ENCODE peak calls at places on chromosome 6, in ten cellular contexts. One of them, this sample, is unnamed.

GRCh38 chr6:143187173-143187908 is 126.7 kb downstream of the AIG1 start:
- DNase-seq in activated T-helper 9 cell treated with anti-CD3 and anti-CD28 coated beads, Interleukin-2, amount 50 U/mL, for 16 hours: no peak
- DNase-seq in head of caudate nucleus: no peak
- DNase-seq in RPMI8226: no peak
- DNase-seq in GM23248: peak; percentile 95
- DNase-seq in NCI-H1092: no peak
- DNase-seq in HS-27A: peak; percentile 55
- DNase-seq in GM10248: no peak
- DNase-seq in ovary: no peak
- DNase-seq in activated naive CD8-positive, alpha-beta T cell treated with anti-CD3 and anti-CD28 coated beads, Interleukin-2, amount 10 ng/mL, durations not matched to agents 7 days and 5 days: no peak
- DNase-seq in this sample: no peak

GRCh38 chr6:129638055-129639019 is 71.6 kb downstream of the ARHGAP18 start:
- DNase-seq in activated T-helper 9 cell treated with anti-CD3 and anti-CD28 coated beads, Interleukin-2, amount 50 U/mL, for 16 hours: no peak
- DNase-seq in HS-27A: no peak
- DNase-seq in GM10248: no peak
- DNase-seq in ovary: peak; percentile 66
- DNase-seq in RPMI8226: no peak
- DNase-seq in NCI-H1092: no peak
- DNase-seq in activated naive CD8-positive, alpha-beta T cell treated with anti-CD3 and anti-CD28 coated beads, Interleukin-2, amount 10 ng/mL, durations not matched to agents 7 days and 5 days: no peak
- DNase-seq in GM23248: no peak
- DNase-seq in head of caudate nucleus: no peak
- DNase-seq in this sample: no peak

GRCh38 chr6:49339096-49339495 is 124.0 kb downstream of the MMUT start:
- DNase-seq in GM23248: no peak
- DNase-seq in activated naive CD8-positive, alpha-beta T cell treated with anti-CD3 and anti-CD28 coated beads, Interleukin-2, amount 10 ng/mL, durations not matched to agents 7 days and 5 days: no peak
- DNase-seq in head of caudate nucleus: no peak
- DNase-seq in NCI-H1092: no peak
- DNase-seq in activated T-helper 9 cell treated with anti-CD3 and anti-CD28 coated beads, Interleukin-2, amount 50 U/mL, for 16 hours: no peak
- DNase-seq in RPMI8226: no peak
- DNase-seq in ovary: no peak
- DNase-seq in HS-27A: no peak
- DNase-seq in GM10248: no peak
- DNase-seq in this sample: no peak

GRCh38 chr6:54878705-54879104 is 32.1 kb downstream of the FAM83B start:
- DNase-seq in GM10248: no peak
- DNase-seq in GM23248: no peak
- DNase-seq in RPMI8226: peak; percentile 18
- DNase-seq in activated naive CD8-positive, alpha-beta T cell treated with anti-CD3 and anti-CD28 coated beads, Interleukin-2, amount 10 ng/mL, durations not matched to agents 7 days and 5 days: no peak
- DNase-seq in NCI-H1092: no peak
- DNase-seq in HS-27A: no peak
- DNase-seq in ovary: no peak
- DNase-seq in activated T-helper 9 cell treated with anti-CD3 and anti-CD28 coated beads, Interleukin-2, amount 50 U/mL, for 16 hours: no peak
- DNase-seq in head of caudate nucleus: no peak
- DNase-seq in this sample: peak; percentile 39

GRCh38 chr6:47076422-47077344 is 34.6 kb upstream of the ADGRF1 start:
- DNase-seq in ovary: peak; percentile 45
- DNase-seq in GM10248: no peak
- DNase-seq in head of caudate nucleus: no peak
- DNase-seq in activated naive CD8-positive, alpha-beta T cell treated with anti-CD3 and anti-CD28 coated beads, Interleukin-2, amount 10 ng/mL, durations not matched to agents 7 days and 5 days: no peak
- DNase-seq in NCI-H1092: no peak
- DNase-seq in GM23248: no peak
- DNase-seq in activated T-helper 9 cell treated with anti-CD3 and anti-CD28 coated beads, Interleukin-2, amount 50 U/mL, for 16 hours: no peak
- DNase-seq in HS-27A: no peak
- DNase-seq in RPMI8226: peak; percentile 31
- DNase-seq in this sample: no peak

GRCh38 chr6:170221753-170222400 is 69.0 kb downstream of the DLL1 start:
- DNase-seq in HS-27A: no peak
- DNase-seq in head of caudate nucleus: peak; percentile 15
- DNase-seq in activated T-helper 9 cell treated with anti-CD3 and anti-CD28 coated beads, Interleukin-2, amount 50 U/mL, for 16 hours: no peak
- DNase-seq in GM23248: no peak
- DNase-seq in ovary: peak; percentile 11
- DNase-seq in RPMI8226: no peak
- DNase-seq in activated naive CD8-positive, alpha-beta T cell treated with anti-CD3 and anti-CD28 coated beads, Interleukin-2, amount 10 ng/mL, durations not matched to agents 7 days and 5 days: peak; percentile 25
- DNase-seq in GM10248: no peak
- DNase-seq in NCI-H1092: no peak
- DNase-seq in this sample: no peak

GRCh38 chr6:141313986-141314385 is 818.7 kb upstream of the GJE1 start:
- DNase-seq in activated T-helper 9 cell treated with anti-CD3 and anti-CD28 coated beads, Interleukin-2, amount 50 U/mL, for 16 hours: no peak
- DNase-seq in GM10248: no peak
- DNase-seq in ovary: no peak
- DNase-seq in activated naive CD8-positive, alpha-beta T cell treated with anti-CD3 and anti-CD28 coated beads, Interleukin-2, amount 10 ng/mL, durations not matched to agents 7 days and 5 days: no peak
- DNase-seq in HS-27A: no peak
- DNase-seq in GM23248: no peak
- DNase-seq in RPMI8226: no peak
- DNase-seq in head of caudate nucleus: no peak
- DNase-seq in NCI-H1092: no peak
- DNase-seq in this sample: no peak

GRCh38 chr6:7697820-7698623 is 27.9 kb upstream of the BMP6 start:
- DNase-seq in HS-27A: peak; percentile 45
- DNase-seq in activated T-helper 9 cell treated with anti-CD3 and anti-CD28 coated beads, Interleukin-2, amount 50 U/mL, for 16 hours: no peak
- DNase-seq in ovary: no peak
- DNase-seq in GM23248: peak; percentile 95
- DNase-seq in RPMI8226: no peak
- DNase-seq in head of caudate nucleus: no peak
- DNase-seq in NCI-H1092: no peak
- DNase-seq in activated naive CD8-positive, alpha-beta T cell treated with anti-CD3 and anti-CD28 coated beads, Interleukin-2, amount 10 ng/mL, durations not matched to agents 7 days and 5 days: no peak
- DNase-seq in GM10248: no peak
- DNase-seq in this sample: no peak

GRCh38 chr6:125887372-125887771 is 69.2 kb upstream of the HINT3 start:
- DNase-seq in ovary: no peak
- DNase-seq in GM10248: no peak
- DNase-seq in HS-27A: no peak
- DNase-seq in activated T-helper 9 cell treated with anti-CD3 and anti-CD28 coated beads, Interleukin-2, amount 50 U/mL, for 16 hours: no peak
- DNase-seq in NCI-H1092: no peak
- DNase-seq in GM23248: no peak
- DNase-seq in activated naive CD8-positive, alpha-beta T cell treated with anti-CD3 and anti-CD28 coated beads, Interleukin-2, amount 10 ng/mL, durations not matched to agents 7 days and 5 days: no peak
- DNase-seq in RPMI8226: no peak
- DNase-seq in head of caudate nucleus: no peak
- DNase-seq in this sample: no peak

GRCh38 chr6:13038315-13039261 is 289.7 kb downstream of the TBC1D7 start:
- DNase-seq in HS-27A: no peak
- DNase-seq in RPMI8226: no peak
- DNase-seq in NCI-H1092: no peak
- DNase-seq in GM10248: no peak
- DNase-seq in activated T-helper 9 cell treated with anti-CD3 and anti-CD28 coated beads, Interleukin-2, amount 50 U/mL, for 16 hours: no peak
- DNase-seq in ovary: no peak
- DNase-seq in GM23248: no peak
- DNase-seq in head of caudate nucleus: peak; percentile 29
- DNase-seq in activated naive CD8-positive, alpha-beta T cell treated with anti-CD3 and anti-CD28 coated beads, Interleukin-2, amount 10 ng/mL, durations not matched to agents 7 days and 5 days: no peak
- DNase-seq in this sample: peak; percentile 10

GRCh38 chr6:2396856-2397640 is 151.6 kb upstream of the GMDS start:
- DNase-seq in NCI-H1092: no peak
- DNase-seq in head of caudate nucleus: no peak
- DNase-seq in activated naive CD8-positive, alpha-beta T cell treated with anti-CD3 and anti-CD28 coated beads, Interleukin-2, amount 10 ng/mL, durations not matched to agents 7 days and 5 days: no peak
- DNase-seq in GM23248: peak; percentile 70
- DNase-seq in activated T-helper 9 cell treated with anti-CD3 and anti-CD28 coated beads, Interleukin-2, amount 50 U/mL, for 16 hours: no peak
- DNase-seq in HS-27A: no peak
- DNase-seq in ovary: no peak
- DNase-seq in RPMI8226: peak; percentile 9
- DNase-seq in GM10248: peak; percentile 3
- DNase-seq in this sample: peak; percentile 29

GRCh38 chr6:43115365-43115764 is 39.3 kb downstream of the PTK7 start:
- DNase-seq in NCI-H1092: no peak
- DNase-seq in ovary: no peak
- DNase-seq in GM23248: peak; percentile 35
- DNase-seq in activated T-helper 9 cell treated with anti-CD3 and anti-CD28 coated beads, Interleukin-2, amount 50 U/mL, for 16 hours: no peak
- DNase-seq in head of caudate nucleus: no peak
- DNase-seq in activated naive CD8-positive, alpha-beta T cell treated with anti-CD3 and anti-CD28 coated beads, Interleukin-2, amount 10 ng/mL, durations not matched to agents 7 days and 5 days: no peak
- DNase-seq in GM10248: no peak
- DNase-seq in HS-27A: no peak
- DNase-seq in RPMI8226: no peak
- DNase-seq in this sample: no peak

GRCh38 chr6:43172127-43173007 is 1.3 kb downstream of the SRF start:
- DNase-seq in activated naive CD8-positive, alpha-beta T cell treated with anti-CD3 and anti-CD28 coated beads, Interleukin-2, amount 10 ng/mL, durations not matched to agents 7 days and 5 days: peak; percentile 66
- DNase-seq in HS-27A: no peak
- DNase-seq in GM23248: peak; percentile 67
- DNase-seq in GM10248: peak; percentile 46
- DNase-seq in head of caudate nucleus: peak; percentile 39
- DNase-seq in RPMI8226: peak; percentile 26
- DNase-seq in ovary: peak; percentile 71
- DNase-seq in activated T-helper 9 cell treated with anti-CD3 and anti-CD28 coated beads, Interleukin-2, amount 50 U/mL, for 16 hours: peak; percentile 45
- DNase-seq in NCI-H1092: peak; percentile 19
- DNase-seq in this sample: peak; percentile 14

GRCh38 chr6:34056301-34056700 is 89.6 kb downstream of the GRM4 start:
- DNase-seq in HS-27A: no peak
- DNase-seq in RPMI8226: peak; percentile 44
- DNase-seq in NCI-H1092: no peak
- DNase-seq in activated T-helper 9 cell treated with anti-CD3 and anti-CD28 coated beads, Interleukin-2, amount 50 U/mL, for 16 hours: no peak
- DNase-seq in ovary: peak; percentile 79
- DNase-seq in GM10248: peak; percentile 54
- DNase-seq in GM23248: peak; percentile 87
- DNase-seq in activated naive CD8-positive, alpha-beta T cell treated with anti-CD3 and anti-CD28 coated beads, Interleukin-2, amount 10 ng/mL, durations not matched to agents 7 days and 5 days: no peak
- DNase-seq in head of caudate nucleus: no peak
- DNase-seq in this sample: no peak

GRCh38 chr6:44034391-44034861 is 92.8 kb downstream of the MRPL14 start:
- DNase-seq in head of caudate nucleus: no peak
- DNase-seq in activated naive CD8-positive, alpha-beta T cell treated with anti-CD3 and anti-CD28 coated beads, Interleukin-2, amount 10 ng/mL, durations not matched to agents 7 days and 5 days: peak; percentile 21
- DNase-seq in GM10248: no peak
- DNase-seq in NCI-H1092: no peak
- DNase-seq in GM23248: no peak
- DNase-seq in RPMI8226: no peak
- DNase-seq in HS-27A: no peak
- DNase-seq in ovary: no peak
- DNase-seq in activated T-helper 9 cell treated with anti-CD3 and anti-CD28 coated beads, Interleukin-2, amount 50 U/mL, for 16 hours: no peak
- DNase-seq in this sample: no peak

GRCh38 chr6:96013531-96013930 is 2.2 kb upstream of the FUT9 start:
- DNase-seq in NCI-H1092: no peak
- DNase-seq in RPMI8226: no peak
- DNase-seq in GM10248: no peak
- DNase-seq in ovary: no peak
- DNase-seq in head of caudate nucleus: no peak
- DNase-seq in HS-27A: no peak
- DNase-seq in activated naive CD8-positive, alpha-beta T cell treated with anti-CD3 and anti-CD28 coated beads, Interleukin-2, amount 10 ng/mL, durations not matched to agents 7 days and 5 days: no peak
- DNase-seq in activated T-helper 9 cell treated with anti-CD3 and anti-CD28 coated beads, Interleukin-2, amount 50 U/mL, for 16 hours: no peak
- DNase-seq in GM23248: no peak
- DNase-seq in this sample: no peak

GRCh38 chr6:111813247-111814162 is 59.7 kb downstream of the FYN start:
- DNase-seq in ovary: no peak
- DNase-seq in head of caudate nucleus: no peak
- DNase-seq in activated T-helper 9 cell treated with anti-CD3 and anti-CD28 coated beads, Interleukin-2, amount 50 U/mL, for 16 hours: no peak
- DNase-seq in NCI-H1092: no peak
- DNase-seq in GM23248: peak; percentile 76
- DNase-seq in HS-27A: peak; percentile 66
- DNase-seq in GM10248: no peak
- DNase-seq in activated naive CD8-positive, alpha-beta T cell treated with anti-CD3 and anti-CD28 coated beads, Interleukin-2, amount 10 ng/mL, durations not matched to agents 7 days and 5 days: no peak
- DNase-seq in RPMI8226: no peak
- DNase-seq in this sample: no peak

GRCh38 chr6:93407186-93407585 is 12.2 kb downstream of the EPHA7 start:
- DNase-seq in NCI-H1092: peak; percentile 32
- DNase-seq in ovary: no peak
- DNase-seq in head of caudate nucleus: no peak
- DNase-seq in GM23248: no peak
- DNase-seq in activated naive CD8-positive, alpha-beta T cell treated with anti-CD3 and anti-CD28 coated beads, Interleukin-2, amount 10 ng/mL, durations not matched to agents 7 days and 5 days: no peak
- DNase-seq in activated T-helper 9 cell treated with anti-CD3 and anti-CD28 coated beads, Interleukin-2, amount 50 U/mL, for 16 hours: no peak
- DNase-seq in HS-27A: no peak
- DNase-seq in GM10248: no peak
- DNase-seq in RPMI8226: no peak
- DNase-seq in this sample: peak; percentile 64

GRCh38 chr6:144148891-144149290 is 1.4 kb upstream of the STX11 start:
- DNase-seq in HS-27A: no peak
- DNase-seq in head of caudate nucleus: no peak
- DNase-seq in activated naive CD8-positive, alpha-beta T cell treated with anti-CD3 and anti-CD28 coated beads, Interleukin-2, amount 10 ng/mL, durations not matched to agents 7 days and 5 days: no peak
- DNase-seq in ovary: no peak
- DNase-seq in GM10248: no peak
- DNase-seq in GM23248: peak; percentile 19
- DNase-seq in NCI-H1092: no peak
- DNase-seq in activated T-helper 9 cell treated with anti-CD3 and anti-CD28 coated beads, Interleukin-2, amount 50 U/mL, for 16 hours: no peak
- DNase-seq in RPMI8226: no peak
- DNase-seq in this sample: no peak

GRCh38 chr6:22015944-22016343 is 280.9 kb downstream of the PRL start:
- DNase-seq in GM10248: no peak
- DNase-seq in GM23248: no peak
- DNase-seq in HS-27A: no peak
- DNase-seq in activated T-helper 9 cell treated with anti-CD3 and anti-CD28 coated beads, Interleukin-2, amount 50 U/mL, for 16 hours: no peak
- DNase-seq in RPMI8226: no peak
- DNase-seq in head of caudate nucleus: no peak
- DNase-seq in activated naive CD8-positive, alpha-beta T cell treated with anti-CD3 and anti-CD28 coated beads, Interleukin-2, amount 10 ng/mL, durations not matched to agents 7 days and 5 days: no peak
- DNase-seq in ovary: no peak
- DNase-seq in NCI-H1092: no peak
- DNase-seq in this sample: no peak

GRCh38 chr6:52180787-52181558 is 5.2 kb upstream of the IL17A start:
- DNase-seq in head of caudate nucleus: no peak
- DNase-seq in NCI-H1092: no peak
- DNase-seq in activated T-helper 9 cell treated with anti-CD3 and anti-CD28 coated beads, Interleukin-2, amount 50 U/mL, for 16 hours: no peak
- DNase-seq in HS-27A: no peak
- DNase-seq in ovary: no peak
- DNase-seq in activated naive CD8-positive, alpha-beta T cell treated with anti-CD3 and anti-CD28 coated beads, Interleukin-2, amount 10 ng/mL, durations not matched to agents 7 days and 5 days: no peak
- DNase-seq in GM10248: no peak
- DNase-seq in RPMI8226: peak; percentile 10
- DNase-seq in GM23248: no peak
- DNase-seq in this sample: no peak

GRCh38 chr6:90098025-90098474 is 198.6 kb downstream of the BACH2 start:
- DNase-seq in activated naive CD8-positive, alpha-beta T cell treated with anti-CD3 and anti-CD28 coated beads, Interleukin-2, amount 10 ng/mL, durations not matched to agents 7 days and 5 days: no peak
- DNase-seq in NCI-H1092: no peak
- DNase-seq in HS-27A: peak; percentile 73
- DNase-seq in RPMI8226: no peak
- DNase-seq in ovary: peak; percentile 44
- DNase-seq in GM10248: no peak
- DNase-seq in activated T-helper 9 cell treated with anti-CD3 and anti-CD28 coated beads, Interleukin-2, amount 50 U/mL, for 16 hours: no peak
- DNase-seq in head of caudate nucleus: no peak
- DNase-seq in GM23248: peak; percentile 90
- DNase-seq in this sample: no peak

GRCh38 chr6:3690506-3690905 is 61.0 kb downstream of the PXDC1 start:
- DNase-seq in head of caudate nucleus: no peak
- DNase-seq in GM23248: no peak
- DNase-seq in activated naive CD8-positive, alpha-beta T cell treated with anti-CD3 and anti-CD28 coated beads, Interleukin-2, amount 10 ng/mL, durations not matched to agents 7 days and 5 days: no peak
- DNase-seq in HS-27A: no peak
- DNase-seq in GM10248: no peak
- DNase-seq in RPMI8226: no peak
- DNase-seq in NCI-H1092: no peak
- DNase-seq in ovary: no peak
- DNase-seq in activated T-helper 9 cell treated with anti-CD3 and anti-CD28 coated beads, Interleukin-2, amount 50 U/mL, for 16 hours: no peak
- DNase-seq in this sample: no peak

GRCh38 chr6:154888896-154889295 is 106.2 kb upstream of the TIAM2 start:
- DNase-seq in activated naive CD8-positive, alpha-beta T cell treated with anti-CD3 and anti-CD28 coated beads, Interleukin-2, amount 10 ng/mL, durations not matched to agents 7 days and 5 days: no peak
- DNase-seq in head of caudate nucleus: peak; percentile 63
- DNase-seq in RPMI8226: no peak
- DNase-seq in GM23248: no peak
- DNase-seq in GM10248: no peak
- DNase-seq in NCI-H1092: no peak
- DNase-seq in activated T-helper 9 cell treated with anti-CD3 and anti-CD28 coated beads, Interleukin-2, amount 50 U/mL, for 16 hours: no peak
- DNase-seq in HS-27A: no peak
- DNase-seq in ovary: no peak
- DNase-seq in this sample: no peak

GRCh38 chr6:119283979-119284545 is 65.5 kb downstream of the MAN1A1 start:
- DNase-seq in activated T-helper 9 cell treated with anti-CD3 and anti-CD28 coated beads, Interleukin-2, amount 50 U/mL, for 16 hours: no peak
- DNase-seq in activated naive CD8-positive, alpha-beta T cell treated with anti-CD3 and anti-CD28 coated beads, Interleukin-2, amount 10 ng/mL, durations not matched to agents 7 days and 5 days: no peak
- DNase-seq in head of caudate nucleus: no peak
- DNase-seq in NCI-H1092: no peak
- DNase-seq in RPMI8226: no peak
- DNase-seq in GM10248: no peak
- DNase-seq in HS-27A: no peak
- DNase-seq in ovary: no peak
- DNase-seq in GM23248: no peak
- DNase-seq in this sample: no peak

GRCh38 chr6:131923356-131923755 is 27.8 kb downstream of the CCN2 start:
- DNase-seq in head of caudate nucleus: peak; percentile 49
- DNase-seq in RPMI8226: peak; percentile 69
- DNase-seq in NCI-H1092: peak; percentile 2
- DNase-seq in GM10248: no peak
- DNase-seq in GM23248: peak; percentile 60
- DNase-seq in HS-27A: no peak
- DNase-seq in ovary: peak; percentile 45
- DNase-seq in activated naive CD8-positive, alpha-beta T cell treated with anti-CD3 and anti-CD28 coated beads, Interleukin-2, amount 10 ng/mL, durations not matched to agents 7 days and 5 days: peak; percentile 37
- DNase-seq in activated T-helper 9 cell treated with anti-CD3 and anti-CD28 coated beads, Interleukin-2, amount 50 U/mL, for 16 hours: no peak
- DNase-seq in this sample: peak; percentile 20

GRCh38 chr6:7674291-7674690 is 51.6 kb upstream of the BMP6 start:
- DNase-seq in ovary: no peak
- DNase-seq in HS-27A: no peak
- DNase-seq in activated naive CD8-positive, alpha-beta T cell treated with anti-CD3 and anti-CD28 coated beads, Interleukin-2, amount 10 ng/mL, durations not matched to agents 7 days and 5 days: no peak
- DNase-seq in GM10248: no peak
- DNase-seq in GM23248: no peak
- DNase-seq in RPMI8226: peak; percentile 64
- DNase-seq in activated T-helper 9 cell treated with anti-CD3 and anti-CD28 coated beads, Interleukin-2, amount 50 U/mL, for 16 hours: no peak
- DNase-seq in NCI-H1092: no peak
- DNase-seq in head of caudate nucleus: no peak
- DNase-seq in this sample: no peak

GRCh38 chr6:11525468-11526155 is 11.9 kb upstream of the TMEM170B start:
- DNase-seq in head of caudate nucleus: no peak
- DNase-seq in activated T-helper 9 cell treated with anti-CD3 and anti-CD28 coated beads, Interleukin-2, amount 50 U/mL, for 16 hours: no peak
- DNase-seq in ovary: no peak
- DNase-seq in RPMI8226: no peak
- DNase-seq in activated naive CD8-positive, alpha-beta T cell treated with anti-CD3 and anti-CD28 coated beads, Interleukin-2, amount 10 ng/mL, durations not matched to agents 7 days and 5 days: no peak
- DNase-seq in NCI-H1092: no peak
- DNase-seq in GM23248: peak; percentile 87
- DNase-seq in HS-27A: no peak
- DNase-seq in GM10248: no peak
- DNase-seq in this sample: no peak